ENCODE peak calls at places on chromosomes 7 and 10, in six cellular contexts. I is K562, H is H1, T is SK-N-SH, A is GM12878, N is HepG2. W is an unnamed sample.

GRCh38 chr7:21767300-21767900 is 178.3 kb downstream of the CDCA7L start:
- DNase-seq in I (peak), H (no peak), T (peak), A (peak), N (peak), W (peak)

GRCh38 chr10:13376297-13376696 is 28.2 kb upstream of the SEPHS1 start:
- DNase-seq in I (no peak), H (no peak), T (no peak), A (no peak), N (no peak), W (no peak)

GRCh38 chr7:28811003-28811402 is 147.1 kb downstream of the TRIL start:
- DNase-seq in I (no peak), H (no peak), T (no peak), A (no peak), N (no peak), W (no peak)

GRCh38 chr10:114548662-114549061 is 109.4 kb downstream of the ABLIM1 start:
- DNase-seq in I (peak), H (peak), T (peak), A (no peak), N (peak), W (no peak)

GRCh38 chr7:94303736-94304135 is 91.0 kb upstream of the COL1A2 start:
- DNase-seq in I (peak), H (no peak), T (no peak), A (no peak), N (no peak), W (no peak)

GRCh38 chr7:798921-799470 is 33.3 kb upstream of the SUN1 start:
- DNase-seq in I (no peak), H (no peak), T (no peak), A (no peak), N (no peak), W (no peak)

GRCh38 chr10:62769574-62770242 is 34.8 kb upstream of the ADO start:
- DNase-seq in I (peak), H (no peak), T (no peak), A (no peak), N (no peak), W (no peak)

GRCh38 chr7:50641442-50642405 is 76.5 kb upstream of the DDC start:
- DNase-seq in I (peak), H (peak), T (no peak), A (no peak), N (peak), W (no peak)

GRCh38 chr7:88789480-88790064 is 6.0 kb downstream of the TEX47 start:
- DNase-seq in I (peak), H (no peak), T (peak), A (no peak), N (no peak), W (no peak)

GRCh38 chr7:22083711-22084289 is 138.1 kb upstream of the CDCA7L start:
- DNase-seq in I (no peak), H (no peak), T (no peak), A (no peak), N (no peak), W (no peak)

GRCh38 chr7:94298943-94299342 is 95.8 kb upstream of the COL1A2 start:
- DNase-seq in I (no peak), H (no peak), T (no peak), A (no peak), N (no peak), W (no peak)

GRCh38 chr10:4051011-4051407 is 266.0 kb upstream of the KLF6 start:
- DNase-seq in I (peak), H (no peak), T (no peak), A (no peak), N (no peak), W (no peak)

GRCh38 chr7:110987130-110987693 is 103.7 kb upstream of the LRRN3 start:
- DNase-seq in I (no peak), H (no peak), T (no peak), A (no peak), N (no peak), W (no peak)

GRCh38 chr7:46811529-46811928 is 770.4 kb downstream of the TNS3 start:
- DNase-seq in I (no peak), H (no peak), T (no peak), A (no peak), N (no peak), W (no peak)

GRCh38 chr7:18939771-18940576 is 177.5 kb downstream of the TWIST1 start:
- DNase-seq in I (no peak), H (no peak), T (no peak), A (no peak), N (no peak), W (no peak)

GRCh38 chr7:63521-64021 is 128.8 kb upstream of the FAM20C start:
- DNase-seq in I (no peak), H (no peak), T (no peak), A (no peak), N (no peak), W (peak)

GRCh38 chr7:16801111-16801542 is 3.7 kb downstream of the AGR2 start:
- DNase-seq in I (peak), H (no peak), T (peak), A (no peak), N (peak), W (no peak)
- TF ChIP-seq GABPA in I (no peak), H (no peak), T (no peak), A (no peak), N (no peak), W (no peak)

GRCh38 chr10:68636335-68636734 is 76.2 kb downstream of the TET1 start:
- DNase-seq in I (no peak), H (no peak), T (no peak), A (no peak), N (no peak), W (no peak)

GRCh38 chr10:68633281-68633680 is 73.1 kb downstream of the TET1 start:
- DNase-seq in I (no peak), H (no peak), T (no peak), A (no peak), N (no peak), W (no peak)

GRCh38 chr10:68628576-68629127 is 68.5 kb downstream of the TET1 start:
- DNase-seq in I (peak), H (no peak), T (no peak), A (no peak), N (no peak), W (no peak)

GRCh38 chr10:68633816-68634466 is 73.8 kb downstream of the TET1 start:
- DNase-seq in I (no peak), H (no peak), T (no peak), A (no peak), N (no peak), W (no peak)
- TF ChIP-seq GABPA in I (no peak), H (no peak), T (no peak), A (no peak), N (no peak), W (no peak)

DNA sequence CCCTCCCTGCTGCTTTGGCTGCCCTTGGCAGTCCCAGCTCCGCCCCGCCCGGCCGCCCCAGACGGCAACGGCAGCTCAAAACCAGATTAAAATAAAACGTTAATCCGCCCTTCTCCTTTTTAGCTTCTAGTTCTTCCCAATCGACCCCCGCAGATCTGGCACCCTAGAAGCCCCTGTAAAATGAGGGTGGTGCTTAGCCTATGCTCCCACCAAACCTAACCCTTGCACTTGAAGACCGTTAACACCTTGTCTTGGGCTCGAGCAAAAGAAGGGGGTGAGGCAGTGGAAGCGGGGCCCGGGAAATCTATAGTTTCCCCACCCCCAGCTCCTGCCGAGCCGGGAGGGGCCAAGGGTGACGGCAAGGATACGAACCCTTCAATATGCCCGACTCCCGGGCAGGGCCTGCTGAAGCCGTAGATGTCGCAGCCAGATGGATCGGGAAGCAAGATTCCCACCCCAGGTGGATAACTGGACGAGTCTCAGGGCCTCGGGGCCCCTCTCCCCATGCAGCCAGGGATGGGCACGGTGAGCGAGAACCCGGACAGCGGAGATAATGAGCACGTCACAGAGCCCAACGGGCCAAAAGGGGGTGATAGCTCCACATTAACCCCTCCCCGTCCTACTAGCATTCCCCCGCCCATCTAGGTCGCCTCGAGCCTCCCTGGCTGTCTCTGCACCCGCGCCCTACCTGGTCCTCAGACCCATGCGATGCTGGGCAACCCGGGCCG is 169.8 kb downstream of the NRF1 start:
- DNase-seq in I (no peak), H (no peak), T (peak), A (no peak), N (no peak), W (no peak)
- TF ChIP-seq GABPA in I (no peak), H (no peak), T (no peak), A (no peak), N (no peak), W (no peak)

DNA sequence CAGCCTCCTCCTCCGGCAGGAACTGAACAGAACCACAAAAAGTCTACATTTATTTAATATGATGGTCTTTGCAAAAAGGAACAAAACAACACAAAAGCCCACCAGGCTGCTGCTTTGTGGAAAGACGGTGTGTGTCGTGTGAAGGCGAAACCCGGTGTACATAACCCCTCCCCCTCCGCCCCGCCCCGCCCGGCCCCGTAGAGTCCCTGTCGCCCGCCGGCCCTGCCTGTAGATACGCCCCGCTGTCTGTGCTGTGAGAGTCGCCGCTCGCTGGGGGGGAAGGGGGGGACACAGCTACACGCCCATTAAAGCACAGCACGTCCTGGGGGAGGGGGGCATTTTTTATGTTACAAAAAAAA is 83.3 kb downstream of the PAX2 start:
- DNase-seq in I (peak), H (no peak), T (peak), A (no peak), N (no peak), W (no peak)
- TF ChIP-seq GABPA in I (no peak), H (no peak), T (no peak), A (no peak), N (no peak), W (no peak)

DNA sequence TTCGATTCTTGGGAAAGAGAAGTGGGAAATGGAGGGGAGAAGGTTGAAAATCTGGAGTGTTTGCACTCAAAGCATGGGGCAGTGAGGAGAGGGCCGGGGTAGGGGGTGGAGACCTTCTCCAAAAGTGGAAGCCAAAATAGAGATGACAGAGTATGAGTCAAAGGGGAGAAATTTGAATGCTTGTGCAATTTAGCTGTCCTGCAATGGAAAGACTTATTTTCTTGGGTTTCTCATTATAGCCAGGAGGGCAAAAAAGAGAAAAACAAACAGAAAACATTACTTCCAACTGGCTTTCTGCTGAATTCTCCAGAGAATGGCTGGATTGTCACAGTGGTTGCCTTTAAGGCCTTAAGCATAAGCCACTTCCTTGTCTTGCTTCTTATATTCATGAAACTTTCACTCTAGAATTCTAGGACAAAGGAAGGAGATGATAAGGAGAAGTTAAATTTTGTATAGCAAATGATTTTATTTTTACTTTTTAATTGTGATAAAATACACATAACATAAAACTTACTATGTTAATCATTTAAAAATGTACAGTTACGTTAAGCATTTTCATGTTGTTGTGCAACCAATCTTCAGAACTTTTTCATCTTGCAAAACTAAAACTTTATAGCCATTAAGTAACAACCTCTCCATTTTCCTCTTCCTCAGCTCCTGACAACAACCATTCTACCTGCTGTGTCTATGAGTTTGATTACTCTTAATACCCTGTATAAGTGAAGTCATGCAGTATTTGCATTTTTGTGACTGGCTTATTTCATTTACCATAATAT is 100.2 kb downstream of the GPR85 start:
- DNase-seq in I (no peak), H (no peak), T (no peak), A (no peak), N (no peak), W (peak)
- TF ChIP-seq GABPA in I (no peak), H (no peak), T (no peak), A (no peak), N (no peak), W (no peak)

GRCh38 chr10:79346388-79347225 is 662 bp upstream of the PPIF start:
- DNase-seq in I (peak), H (peak), T (peak), A (no peak), N (no peak), W (no peak)

GRCh38 chr10:79347226-79347893 is at the start of gene PPIF:
- DNase-seq in I (peak), H (peak), T (peak), A (peak), N (peak), W (peak)

GRCh38 chr10:79349072-79349491 is 1.8 kb downstream of the PPIF start:
- DNase-seq in I (no peak), H (no peak), T (no peak), A (no peak), N (no peak), W (no peak)

GRCh38 chr10:79348640-79348988 is 1.3 kb downstream of the PPIF start:
- DNase-seq in I (peak), H (no peak), T (no peak), A (no peak), N (no peak), W (no peak)

DNA sequence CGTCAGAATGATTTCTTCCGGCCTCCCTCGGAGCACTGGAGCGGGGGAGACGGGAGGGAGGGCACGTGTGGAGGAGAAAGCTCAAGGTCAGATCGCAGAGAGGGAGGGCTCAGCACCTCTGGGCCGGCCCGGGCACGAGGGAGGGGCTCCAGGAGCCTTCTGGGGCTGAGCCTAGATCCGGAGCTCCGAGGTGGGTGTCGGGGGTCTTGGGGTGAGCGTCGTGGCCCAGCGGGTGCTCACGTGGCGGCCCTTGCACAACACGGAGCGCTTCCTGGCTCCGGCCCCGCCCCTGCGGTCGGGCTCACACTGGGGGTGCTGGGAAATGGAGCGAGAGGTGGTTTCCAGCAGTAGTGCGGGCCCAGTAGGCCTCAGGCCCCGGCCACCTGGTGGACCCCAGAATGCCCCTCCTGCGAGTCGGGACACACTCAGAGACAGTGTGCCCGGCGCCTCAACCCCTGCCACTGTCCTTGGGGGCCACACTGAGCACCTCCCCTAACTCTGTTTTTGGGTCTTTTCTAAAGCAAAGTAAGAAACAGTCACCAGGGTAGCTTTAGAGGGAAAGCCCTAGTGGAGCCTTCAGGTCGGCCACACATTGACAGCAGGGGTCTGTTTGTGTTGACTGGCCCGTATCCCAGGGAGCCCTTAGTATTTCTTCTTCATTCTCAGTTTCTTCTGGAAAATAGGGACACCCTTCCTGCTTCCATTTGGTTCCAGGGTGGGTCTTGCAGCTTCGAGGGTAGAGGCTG is 798 bp downstream of the PPIF start:
- DNase-seq in I (peak), H (peak), T (peak), A (no peak), N (peak), W (peak)
- TF ChIP-seq GABPA in I (peak), H (no peak), T (no peak), A (no peak), N (no peak), W (no peak)

GRCh38 chr7:70044064-70044463 is 445.8 kb downstream of the AUTS2 start:
- DNase-seq in I (no peak), H (no peak), T (peak), A (no peak), N (no peak), W (no peak)
- TF ChIP-seq GABPA in I (no peak), H (no peak), T (no peak), A (no peak), N (no peak), W (no peak)

GRCh38 chr7:151060416-151061234 is 1.2 kb downstream of the SLC4A2 start:
- DNase-seq in I (peak), H (no peak), T (peak), A (no peak), N (peak), W (peak)
- TF ChIP-seq GABPA in I (no peak), H (no peak), T (no peak), A (no peak), N (no peak), W (no peak)

DNA sequence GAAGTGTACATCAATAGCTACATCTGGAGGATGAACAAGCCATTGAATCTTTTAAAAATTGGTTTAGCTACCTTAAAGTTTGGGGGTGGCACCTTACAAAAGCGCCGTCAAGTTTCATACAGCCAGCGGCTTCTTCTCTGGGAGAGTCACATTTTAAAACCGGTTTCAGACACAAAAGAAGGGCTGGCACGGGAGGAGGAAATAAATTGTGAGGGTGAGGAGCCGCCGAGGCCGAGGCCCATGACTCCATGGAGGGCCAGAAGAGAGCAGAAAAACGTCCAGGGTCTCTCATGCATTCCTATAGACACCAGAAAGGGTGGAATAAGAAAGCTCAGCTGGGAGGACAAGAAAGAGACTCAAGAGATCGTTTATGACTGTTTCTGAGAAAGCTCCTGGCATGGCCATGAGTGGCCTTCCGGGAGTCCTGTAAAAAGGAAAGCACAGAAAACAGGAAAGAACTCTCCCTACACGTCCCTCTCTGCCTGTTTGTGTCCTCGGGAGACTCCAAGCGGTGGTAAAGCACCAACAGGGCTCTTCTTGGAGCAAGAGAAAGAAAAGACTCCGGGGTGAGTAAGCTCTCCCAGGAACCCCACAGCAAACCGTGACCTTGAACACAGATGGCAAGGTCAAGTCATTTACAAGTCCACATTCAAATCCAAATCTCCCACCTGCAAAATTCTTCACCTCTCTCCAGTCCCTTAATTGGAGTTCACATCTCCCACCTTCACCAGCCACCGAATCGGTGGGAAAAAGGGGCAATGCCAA is 1.8 kb downstream of the FRAT2 start:
- DNase-seq in I (peak), H (no peak), T (no peak), A (no peak), N (peak), W (peak)
- TF ChIP-seq GABPA in I (no peak), H (no peak), T (no peak), A (no peak), N (no peak), W (no peak)

W was measured in HL-60.